ENCODE peak calls at places on chromosomes 13 and 19, in six cellular contexts. V, J, Z, K, I and D are unnamed samples.

GRCh38 chr13:26599403-26599802 is 41.9 kb downstream of the WASF3 start:
- DNase-seq in V (no peak), K (no peak), Z (no peak), J (no peak), I (no peak), D (no peak)

GRCh38 chr19:47518139-47518538 is 3.3 kb upstream of the NAPA start:
- DNase-seq in Z (no peak), K (no peak), I (no peak), J (no peak), V (no peak), D (no peak)

GRCh38 chr13:105441406-105441805 is 1094.1 kb downstream of the EFNB2 start:
- DNase-seq in J (no peak), Z (no peak), K (no peak), V (no peak), I (no peak), D (no peak)

GRCh38 chr13:32846556-32846955 is 169.7 kb upstream of the KL start:
- DNase-seq in K (no peak), Z (no peak), J (peak; percentile 76), I (no peak), V (no peak), D (no peak)

GRCh38 chr19:58575183-58576041 is 2.3 kb upstream of the MZF1 start:
- DNase-seq in V (peak; percentile 83), Z (peak; percentile 94), I (peak; percentile 98), K (peak; percentile 90), J (no peak), D (no peak)

GRCh38 chr19:30017172-30017571 is 75.1 kb downstream of the URI1 start:
- DNase-seq in I (no peak), Z (no peak), J (no peak), V (no peak), K (no peak), D (no peak)

GRCh38 chr13:39483326-39483725 is 119.7 kb downstream of the LHFPL6 start:
- DNase-seq in I (no peak), J (peak; percentile 8), K (no peak), V (no peak), Z (no peak), D (no peak)

GRCh38 chr19:2014731-2015610 is 543 bp downstream of the BTBD2 start:
- DNase-seq in Z (peak; percentile 55), I (no peak), J (peak; percentile 55), K (no peak), V (peak; percentile 50), D (no peak)

GRCh38 chr19:11694533-11695439 is 44.0 kb downstream of the ZNF823 start:
- DNase-seq in I (peak; percentile 93), K (peak; percentile 96), V (peak; percentile 98), Z (peak; percentile 97), J (peak; percentile 98), D (peak; percentile 89)

GRCh38 chr19:17751103-17751911 is at the start of gene FCHO1:
- DNase-seq in J (no peak), V (no peak), I (no peak), K (no peak), Z (peak; percentile 50), D (peak; percentile 63)